ENCODE peak calls at places on chromosomes 12 and 14, in four cellular contexts. One of them, this sample, is unnamed. For H3K4me1 and H3K36me3, the result is how much of the 10 kb centered on the place peaks cover.

GRCh38 chr14:68598621-68599447 is 194.0 kb downstream of the ZFP36L1 start:
- DNase-seq in adrenal gland: peak
- DNase-seq in H1: no peak
- DNase-seq in uterus: peak
- DNase-seq in this sample: peak

GRCh38 chr12:29591140-29592020 is 93.9 kb upstream of the OVCH1 start:
- DNase-seq in adrenal gland: no peak
- DNase-seq in H1: peak
- DNase-seq in uterus: no peak
- DNase-seq in this sample: peak

GRCh38 chr14:34301107-34301734 is 160.8 kb downstream of the SPTSSA start:
- DNase-seq in adrenal gland: no peak
- DNase-seq in H1: no peak
- DNase-seq in uterus: no peak
- DNase-seq in this sample: peak

GRCh38 chr12:102965281-102966155 is 8.0 kb downstream of the ASCL1 start:
- DNase-seq in uterus: no peak
- DNase-seq in adrenal gland: no peak
- DNase-seq in H1: peak
- DNase-seq in this sample: no peak

GRCh38 chr14:69812725-69813124 is 15.7 kb upstream of the SLC10A1 start:
- DNase-seq in uterus: no peak
- DNase-seq in adrenal gland: no peak
- DNase-seq in H1: no peak
- DNase-seq in this sample: no peak

GRCh38 chr12:11014234-11014633 is 8.2 kb downstream of the TAS2R19 start:
- DNase-seq in H1: no peak
- DNase-seq in uterus: no peak
- DNase-seq in adrenal gland: no peak
- DNase-seq in this sample: no peak

GRCh38 chr12:120956579-120957360 is 21.6 kb upstream of the HNF1A start:
- DNase-seq in uterus: no peak
- DNase-seq in adrenal gland: no peak
- DNase-seq in H1: no peak
- DNase-seq in this sample: no peak

GRCh38 chr12:52319097-52319496 is 2.1 kb downstream of the KRT83 start:
- DNase-seq in H1: no peak
- DNase-seq in adrenal gland: no peak
- DNase-seq in uterus: no peak
- DNase-seq in this sample: no peak

GRCh38 chr14:64937821-64938193 is 4.7 kb downstream of the GPX2 start:
- DNase-seq in adrenal gland: no peak
- DNase-seq in H1: no peak
- DNase-seq in uterus: no peak
- DNase-seq in this sample: no peak

GRCh38 chr12:111767362-111768158 is 827 bp downstream of the ALDH2 start:
- DNase-seq in uterus: no peak
- DNase-seq in H1: no peak
- DNase-seq in adrenal gland: peak
- DNase-seq in this sample: no peak

GRCh38 chr14:26204954-26205479 is 392.8 kb downstream of the NOVA1 start:
- DNase-seq in uterus: peak
- DNase-seq in H1: peak
- DNase-seq in adrenal gland: peak
- DNase-seq in this sample: peak

GRCh38 chr14:32167907-32168306 is 33.9 kb upstream of the RNU6-7 start:
- DNase-seq in adrenal gland: no peak
- DNase-seq in H1: no peak
- DNase-seq in uterus: no peak
- DNase-seq in this sample: no peak

GRCh38 chr14:40599726-40600125 is 1007.0 kb upstream of the LRFN5 start:
- DNase-seq in H1: no peak
- DNase-seq in adrenal gland: no peak
- DNase-seq in uterus: no peak
- DNase-seq in this sample: no peak

GRCh38 chr14:50501642-50502041 is 30.7 kb downstream of the MAP4K5 start:
- DNase-seq in adrenal gland: no peak
- DNase-seq in uterus: no peak
- DNase-seq in H1: no peak
- DNase-seq in this sample: no peak

GRCh38 chr14:49971156-49972141 is 78.6 kb downstream of the ARF6 start:
- DNase-seq in H1: no peak
- DNase-seq in adrenal gland: no peak
- DNase-seq in uterus: no peak
- DNase-seq in this sample: no peak

GRCh38 chr14:102781063-102781462 is 3.8 kb downstream of the TRAF3 start:
- DNase-seq in uterus: no peak
- DNase-seq in H1: no peak
- DNase-seq in adrenal gland: no peak
- DNase-seq in this sample: no peak

GRCh38 chr14:74407801-74408154 is 18.2 kb downstream of the SYNDIG1L start:
- DNase-seq in H1: no peak
- DNase-seq in adrenal gland: no peak
- DNase-seq in uterus: no peak
- DNase-seq in this sample: no peak

GRCh38 chr12:14422516-14423230 is 57.2 kb downstream of the ATF7IP start:
- DNase-seq in H1: no peak
- DNase-seq in uterus: no peak
- DNase-seq in adrenal gland: no peak
- DNase-seq in this sample: no peak

GRCh38 chr12:27382924-27383323 is 50.3 kb downstream of the BMAL2 start:
- DNase-seq in adrenal gland: no peak
- DNase-seq in uterus: no peak
- DNase-seq in H1: no peak
- DNase-seq in this sample: no peak

GRCh38 chr12:22254450-22254849 is 80.1 kb downstream of the ST8SIA1 start:
- DNase-seq in uterus: no peak
- DNase-seq in H1: no peak
- DNase-seq in adrenal gland: no peak
- DNase-seq in this sample: no peak

GRCh38 chr12:88306471-88307069 is 164.5 kb downstream of the TMTC3 start:
- DNase-seq in uterus: no peak
- DNase-seq in H1: no peak
- DNase-seq in adrenal gland: no peak
- DNase-seq in this sample: no peak

DNA sequence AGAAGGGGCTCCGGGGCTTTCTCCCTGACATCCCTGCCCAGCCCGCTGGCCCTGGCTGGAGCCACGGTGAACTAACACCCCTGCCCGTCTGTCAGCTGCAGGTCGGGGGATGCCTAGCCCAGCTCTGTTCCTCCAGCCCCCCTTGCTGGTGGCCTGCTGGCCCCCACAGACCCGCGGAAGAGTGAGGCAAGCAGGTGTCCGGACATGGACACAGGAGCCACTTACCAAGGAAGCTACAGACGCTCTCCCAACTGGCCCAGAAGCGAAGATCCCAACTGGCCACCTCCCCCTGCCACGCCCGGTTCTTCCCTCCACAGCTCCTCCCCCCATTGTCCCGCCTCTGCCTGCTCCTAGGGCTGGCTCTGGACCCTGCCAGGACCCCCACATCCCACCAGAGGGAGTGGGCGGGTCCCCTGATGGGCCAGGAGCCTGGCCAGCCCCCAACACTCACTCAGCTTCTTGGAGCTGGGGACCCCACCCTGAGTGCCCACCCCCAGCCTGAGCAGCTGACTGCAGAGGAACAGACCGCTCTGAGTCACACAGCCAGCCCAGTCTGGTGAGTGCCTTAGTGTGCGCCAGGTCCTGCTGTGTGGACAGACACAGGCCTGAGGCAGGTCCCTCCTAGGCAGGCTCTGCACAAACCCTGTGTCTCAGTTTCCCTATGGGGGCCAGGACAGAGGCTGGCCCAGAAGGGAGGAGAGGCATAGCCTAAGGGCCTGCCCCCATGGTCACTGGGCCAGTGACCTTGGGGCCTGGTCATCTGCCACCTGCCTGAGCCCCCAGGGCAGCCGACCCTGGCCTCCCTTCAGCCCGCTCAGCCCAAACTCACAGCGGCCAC is 7.7 kb downstream of the AHNAK2 start:
- DNase-seq in adrenal gland: no peak
- DNase-seq in uterus: peak
- DNase-seq in H1: no peak
- DNase-seq in this sample: no peak
- H3K4me1 ChIP-seq in adrenal gland: under half
- H3K4me1 ChIP-seq in uterus: under half
- H3K4me1 ChIP-seq in H1: under half
- H3K4me1 ChIP-seq in this sample: under half

GRCh38 chr12:65535951-65536350 is 257.5 kb downstream of the MSRB3 start:
- DNase-seq in H1: no peak
- DNase-seq in adrenal gland: no peak
- DNase-seq in uterus: no peak
- DNase-seq in this sample: no peak

GRCh38 chr12:65534105-65534841 is 255.8 kb downstream of the MSRB3 start:
- DNase-seq in adrenal gland: no peak
- DNase-seq in H1: no peak
- DNase-seq in uterus: no peak
- DNase-seq in this sample: no peak

GRCh38 chr12:65537978-65538377 is 259.5 kb downstream of the MSRB3 start:
- DNase-seq in adrenal gland: no peak
- DNase-seq in uterus: no peak
- DNase-seq in H1: no peak
- DNase-seq in this sample: no peak

GRCh38 chr12:65539062-65539461 is 260.6 kb downstream of the MSRB3 start:
- DNase-seq in uterus: no peak
- DNase-seq in H1: no peak
- DNase-seq in adrenal gland: no peak
- DNase-seq in this sample: no peak

DNA sequence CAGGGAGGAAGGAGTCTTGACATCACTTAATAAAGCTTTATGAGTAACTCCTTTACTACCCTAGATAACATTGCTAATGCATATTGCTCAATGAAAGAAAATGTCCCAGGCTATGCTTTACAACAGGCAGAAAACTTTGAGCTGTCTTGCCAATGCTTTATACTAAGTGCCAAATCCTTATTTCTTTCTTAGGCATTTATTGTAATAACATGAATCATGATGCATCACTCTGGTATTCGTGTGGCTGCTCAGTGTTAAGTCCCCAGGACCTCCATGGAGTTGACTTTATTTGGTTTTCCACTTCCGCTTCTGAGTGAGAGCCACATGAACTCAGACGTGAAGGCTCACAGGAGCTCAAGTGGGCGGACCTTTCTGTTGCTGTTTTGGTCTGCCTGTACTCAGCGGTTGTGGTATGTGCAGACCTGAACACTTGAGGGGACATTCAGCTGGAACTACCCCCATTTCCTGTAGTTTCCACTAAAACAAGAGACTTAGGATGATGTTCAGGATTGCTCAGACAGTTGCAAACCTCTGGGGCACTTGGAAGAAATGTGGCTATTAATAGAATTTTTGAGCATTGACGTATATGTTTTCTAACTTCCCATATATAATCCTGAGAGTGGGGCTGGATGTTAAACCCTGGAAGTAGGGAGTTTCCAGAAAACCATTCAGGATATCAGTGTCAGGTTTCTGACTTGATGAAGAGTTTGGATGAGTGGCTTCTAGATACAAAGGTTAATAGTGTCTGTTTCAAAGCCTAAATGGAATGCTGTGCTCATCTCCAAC is 258.6 kb downstream of the MSRB3 start:
- DNase-seq in uterus: peak
- DNase-seq in H1: no peak
- DNase-seq in adrenal gland: peak
- DNase-seq in this sample: no peak
- TF ChIP-seq POLR2A in uterus: no peak
- TF ChIP-seq POLR2A in H1: no peak
- TF ChIP-seq POLR2A in adrenal gland: no peak
- TF ChIP-seq POLR2A in this sample: no peak

DNA sequence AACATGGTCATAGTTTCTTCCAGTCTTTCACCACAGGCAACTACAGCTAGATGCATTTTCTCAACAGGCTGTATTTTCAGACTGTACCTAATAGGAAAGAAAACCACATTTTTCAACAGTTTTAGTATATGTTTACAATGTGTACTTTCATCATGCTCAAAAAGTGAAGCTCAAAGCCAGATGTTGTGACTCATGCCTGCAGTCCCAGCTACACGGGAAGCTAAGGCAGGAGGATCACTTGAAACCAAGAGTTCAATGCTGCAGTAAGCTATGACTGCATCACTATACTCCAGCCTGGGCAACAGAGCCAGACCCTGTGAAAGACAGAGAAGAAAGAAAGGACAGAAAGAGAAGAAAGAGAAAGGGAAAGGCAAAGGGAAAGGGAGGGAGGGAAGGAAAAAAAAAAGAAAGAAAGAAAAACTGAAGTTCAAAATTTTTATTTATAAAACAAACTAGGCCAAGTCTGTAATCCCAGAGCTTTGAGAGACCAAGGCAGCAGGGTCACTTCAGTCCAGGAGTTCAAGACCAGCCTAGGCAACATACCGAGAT is 25.5 kb downstream of the GXYLT1 start:
- DNase-seq in adrenal gland: no peak
- DNase-seq in H1: no peak
- DNase-seq in uterus: no peak
- DNase-seq in this sample: no peak
- H3K36me3 ChIP-seq in adrenal gland: under half
- H3K36me3 ChIP-seq in H1: under half
- H3K36me3 ChIP-seq in uterus: under half
- H3K36me3 ChIP-seq in this sample: under half

DNA sequence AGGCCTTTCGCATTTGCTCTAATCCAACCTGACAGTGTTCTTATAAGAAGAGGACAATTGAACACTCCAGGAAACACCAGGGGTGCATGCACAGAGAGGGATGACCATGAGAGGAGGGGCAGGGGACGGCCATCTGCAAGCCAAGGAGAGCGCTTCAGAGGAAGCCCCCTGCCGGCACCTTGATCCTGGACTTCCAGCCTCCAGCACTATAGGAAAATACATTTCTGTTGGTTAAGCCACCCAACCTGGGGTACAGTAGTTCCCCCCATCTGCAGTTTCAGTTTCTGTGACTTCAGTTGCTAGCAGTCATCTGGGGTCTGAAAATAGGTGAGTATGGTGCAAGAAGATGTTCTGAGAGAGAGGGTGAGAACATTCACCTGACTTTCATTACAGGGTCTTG is 64.7 kb downstream of the CLMN start:
- DNase-seq in uterus: no peak
- DNase-seq in adrenal gland: no peak
- DNase-seq in H1: no peak
- DNase-seq in this sample: no peak
- H3K4me1 ChIP-seq in uterus: under half
- H3K4me1 ChIP-seq in adrenal gland: under half
- H3K4me1 ChIP-seq in H1: under half
- H3K4me1 ChIP-seq in this sample: under half

This sample was measured in testis.